ENCODE peak calls at places on chromosome 6, in six cellular contexts. One of them, this sample, is unnamed.

GRCh38 chr6:150711584-150712501 is 112.2 kb downstream of the PLEKHG1 start:
- DNase-seq in glomerular endothelial cell: no peak
- DNase-seq in omental fat pad: no peak
- DNase-seq in HS-27A: no peak
- DNase-seq in H9: no peak
- DNase-seq in heart left ventricle: peak
- DNase-seq in this sample: no peak

GRCh38 chr6:117451607-117452164 is 25.9 kb upstream of the ROS1 start:
- DNase-seq in glomerular endothelial cell: no peak
- DNase-seq in omental fat pad: no peak
- DNase-seq in HS-27A: no peak
- DNase-seq in H9: no peak
- DNase-seq in heart left ventricle: no peak
- DNase-seq in this sample: no peak

GRCh38 chr6:26329763-26330511 is 35.1 kb upstream of the BTN3A2 start:
- DNase-seq in glomerular endothelial cell: no peak
- DNase-seq in omental fat pad: no peak
- DNase-seq in HS-27A: no peak
- DNase-seq in H9: peak
- DNase-seq in heart left ventricle: no peak
- DNase-seq in this sample: no peak

GRCh38 chr6:6546318-6547110 is 42.0 kb upstream of the LY86 start:
- DNase-seq in glomerular endothelial cell: no peak
- DNase-seq in omental fat pad: no peak
- DNase-seq in HS-27A: no peak
- DNase-seq in H9: peak
- DNase-seq in heart left ventricle: peak
- DNase-seq in this sample: no peak

GRCh38 chr6:13924146-13924948 is 405 bp upstream of the RNF182 start:
- DNase-seq in glomerular endothelial cell: no peak
- DNase-seq in omental fat pad: no peak
- DNase-seq in HS-27A: peak
- DNase-seq in H9: peak
- DNase-seq in heart left ventricle: peak
- DNase-seq in this sample: no peak

GRCh38 chr6:25639653-25640052 is 12.4 kb upstream of the SCGN start:
- DNase-seq in glomerular endothelial cell: no peak
- DNase-seq in omental fat pad: no peak
- DNase-seq in HS-27A: no peak
- DNase-seq in H9: no peak
- DNase-seq in heart left ventricle: no peak
- DNase-seq in this sample: no peak

GRCh38 chr6:123744840-123745239 is 58.8 kb upstream of the NKAIN2 start:
- DNase-seq in glomerular endothelial cell: no peak
- DNase-seq in omental fat pad: no peak
- DNase-seq in HS-27A: no peak
- DNase-seq in H9: no peak
- DNase-seq in heart left ventricle: no peak
- DNase-seq in this sample: no peak

GRCh38 chr6:64330694-64331309 is 695.2 kb downstream of the PHF3 start:
- DNase-seq in glomerular endothelial cell: peak
- DNase-seq in omental fat pad: peak
- DNase-seq in HS-27A: peak
- DNase-seq in H9: peak
- DNase-seq in heart left ventricle: peak
- DNase-seq in this sample: no peak

GRCh38 chr6:105600342-105601293 is 197.7 kb upstream of the PREP start:
- DNase-seq in glomerular endothelial cell: no peak
- DNase-seq in omental fat pad: no peak
- DNase-seq in HS-27A: no peak
- DNase-seq in H9: no peak
- DNase-seq in heart left ventricle: no peak
- DNase-seq in this sample: no peak

GRCh38 chr6:34926655-34927054 is 37.6 kb downstream of the ANKS1A start:
- DNase-seq in glomerular endothelial cell: no peak
- DNase-seq in omental fat pad: no peak
- DNase-seq in HS-27A: no peak
- DNase-seq in H9: no peak
- DNase-seq in heart left ventricle: no peak
- DNase-seq in this sample: no peak

GRCh38 chr6:162125659-162126058 is 601.9 kb downstream of the PRKN start:
- DNase-seq in glomerular endothelial cell: no peak
- DNase-seq in omental fat pad: no peak
- DNase-seq in HS-27A: no peak
- DNase-seq in H9: no peak
- DNase-seq in heart left ventricle: no peak
- DNase-seq in this sample: no peak

GRCh38 chr6:167699141-167700036 is 127.3 kb upstream of the AFDN start:
- DNase-seq in glomerular endothelial cell: peak
- DNase-seq in omental fat pad: no peak
- DNase-seq in HS-27A: no peak
- DNase-seq in H9: no peak
- DNase-seq in heart left ventricle: peak
- DNase-seq in this sample: peak

GRCh38 chr6:22146581-22147468 is 150.0 kb downstream of the PRL start:
- DNase-seq in glomerular endothelial cell: no peak
- DNase-seq in omental fat pad: no peak
- DNase-seq in HS-27A: no peak
- DNase-seq in H9: no peak
- DNase-seq in heart left ventricle: no peak
- DNase-seq in this sample: no peak

GRCh38 chr6:43055966-43056365 is 2.3 kb upstream of the CUL7 start:
- DNase-seq in glomerular endothelial cell: no peak
- DNase-seq in omental fat pad: no peak
- DNase-seq in HS-27A: no peak
- DNase-seq in H9: no peak
- DNase-seq in heart left ventricle: no peak
- DNase-seq in this sample: no peak

GRCh38 chr6:33197431-33198048 is 2.9 kb downstream of the RXRB start:
- DNase-seq in glomerular endothelial cell: no peak
- DNase-seq in omental fat pad: no peak
- DNase-seq in HS-27A: no peak
- DNase-seq in H9: peak
- DNase-seq in heart left ventricle: no peak
- DNase-seq in this sample: peak

GRCh38 chr6:13081189-13081563 is 247.2 kb downstream of the TBC1D7 start:
- DNase-seq in glomerular endothelial cell: no peak
- DNase-seq in omental fat pad: no peak
- DNase-seq in HS-27A: no peak
- DNase-seq in H9: no peak
- DNase-seq in heart left ventricle: no peak
- DNase-seq in this sample: no peak

GRCh38 chr6:21323577-21323976 is 270.0 kb upstream of the SOX4 start:
- DNase-seq in glomerular endothelial cell: no peak
- DNase-seq in omental fat pad: no peak
- DNase-seq in HS-27A: no peak
- DNase-seq in H9: no peak
- DNase-seq in heart left ventricle: no peak
- DNase-seq in this sample: no peak

GRCh38 chr6:7050911-7051779 is 56.6 kb upstream of the RREB1 start:
- DNase-seq in glomerular endothelial cell: no peak
- DNase-seq in omental fat pad: peak
- DNase-seq in HS-27A: no peak
- DNase-seq in H9: peak
- DNase-seq in heart left ventricle: peak
- DNase-seq in this sample: no peak

GRCh38 chr6:123338394-123338793 is 298.4 kb downstream of the TRDN start:
- DNase-seq in glomerular endothelial cell: no peak
- DNase-seq in omental fat pad: no peak
- DNase-seq in HS-27A: no peak
- DNase-seq in H9: no peak
- DNase-seq in heart left ventricle: no peak
- DNase-seq in this sample: no peak

GRCh38 chr6:44224154-44224977 is 971 bp downstream of the SLC29A1 start:
- DNase-seq in glomerular endothelial cell: no peak
- DNase-seq in omental fat pad: no peak
- DNase-seq in HS-27A: no peak
- DNase-seq in H9: no peak
- DNase-seq in heart left ventricle: no peak
- DNase-seq in this sample: no peak

GRCh38 chr6:129284225-129284624 is 401.3 kb downstream of the LAMA2 start:
- DNase-seq in glomerular endothelial cell: no peak
- DNase-seq in omental fat pad: no peak
- DNase-seq in HS-27A: no peak
- DNase-seq in H9: no peak
- DNase-seq in heart left ventricle: no peak
- DNase-seq in this sample: no peak

GRCh38 chr6:37110455-37111155 is 59.3 kb upstream of the PIM1 start:
- DNase-seq in glomerular endothelial cell: no peak
- DNase-seq in omental fat pad: no peak
- DNase-seq in HS-27A: no peak
- DNase-seq in H9: no peak
- DNase-seq in heart left ventricle: no peak
- DNase-seq in this sample: no peak

GRCh38 chr6:52390361-52390727 is 28.4 kb downstream of the PAQR8 start:
- DNase-seq in glomerular endothelial cell: peak
- DNase-seq in omental fat pad: no peak
- DNase-seq in HS-27A: peak
- DNase-seq in H9: no peak
- DNase-seq in heart left ventricle: no peak
- DNase-seq in this sample: no peak

GRCh38 chr6:123402052-123402451 is 234.7 kb downstream of the TRDN start:
- DNase-seq in glomerular endothelial cell: no peak
- DNase-seq in omental fat pad: no peak
- DNase-seq in HS-27A: no peak
- DNase-seq in H9: no peak
- DNase-seq in heart left ventricle: no peak
- DNase-seq in this sample: no peak

GRCh38 chr6:31010393-31011060 is at the start of gene MUC22:
- DNase-seq in glomerular endothelial cell: no peak
- DNase-seq in omental fat pad: no peak
- DNase-seq in HS-27A: no peak
- DNase-seq in H9: no peak
- DNase-seq in heart left ventricle: peak
- DNase-seq in this sample: no peak

GRCh38 chr6:137155830-137156229 is 17.6 kb downstream of the IL22RA2 start:
- DNase-seq in glomerular endothelial cell: no peak
- DNase-seq in omental fat pad: no peak
- DNase-seq in HS-27A: no peak
- DNase-seq in H9: no peak
- DNase-seq in heart left ventricle: no peak
- DNase-seq in this sample: no peak

GRCh38 chr6:91288741-91289140 is 701.9 kb upstream of the MAP3K7 start:
- DNase-seq in glomerular endothelial cell: no peak
- DNase-seq in omental fat pad: no peak
- DNase-seq in HS-27A: no peak
- DNase-seq in H9: no peak
- DNase-seq in heart left ventricle: no peak
- DNase-seq in this sample: no peak

GRCh38 chr6:38169826-38170526 is 350.4 kb downstream of the ZFAND3 start:
- DNase-seq in glomerular endothelial cell: no peak
- DNase-seq in omental fat pad: no peak
- DNase-seq in HS-27A: no peak
- DNase-seq in H9: peak
- DNase-seq in heart left ventricle: no peak
- DNase-seq in this sample: no peak

GRCh38 chr6:138004423-138005287 is 102.6 kb downstream of the PERP start:
- DNase-seq in glomerular endothelial cell: no peak
- DNase-seq in omental fat pad: no peak
- DNase-seq in HS-27A: peak
- DNase-seq in H9: no peak
- DNase-seq in heart left ventricle: no peak
- DNase-seq in this sample: no peak

GRCh38 chr6:51996296-51996947 is 91.0 kb downstream of the PKHD1 start:
- DNase-seq in glomerular endothelial cell: no peak
- DNase-seq in omental fat pad: no peak
- DNase-seq in HS-27A: no peak
- DNase-seq in H9: no peak
- DNase-seq in heart left ventricle: no peak
- DNase-seq in this sample: no peak

GRCh38 chr6:20907486-20908071 is 373.3 kb downstream of the CDKAL1 start:
- DNase-seq in glomerular endothelial cell: no peak
- DNase-seq in omental fat pad: no peak
- DNase-seq in HS-27A: no peak
- DNase-seq in H9: peak
- DNase-seq in heart left ventricle: no peak
- DNase-seq in this sample: no peak

GRCh38 chr6:22940571-22941290 is 371.4 kb downstream of the HDGFL1 start:
- DNase-seq in glomerular endothelial cell: no peak
- DNase-seq in omental fat pad: no peak
- DNase-seq in HS-27A: no peak
- DNase-seq in H9: no peak
- DNase-seq in heart left ventricle: no peak
- DNase-seq in this sample: no peak

GRCh38 chr6:142861711-142862110 is 83.3 kb downstream of the HIVEP2 start:
- DNase-seq in glomerular endothelial cell: no peak
- DNase-seq in omental fat pad: no peak
- DNase-seq in HS-27A: no peak
- DNase-seq in H9: no peak
- DNase-seq in heart left ventricle: no peak
- DNase-seq in this sample: no peak

This sample was measured in pulmonary artery endothelial cell.